ENCODE peak calls at places on chromosomes 4 and X, in ten cellular contexts. One of them, this sample, is unnamed.

GRCh38 chr4:51870441-51871188 is 27.7 kb downstream of the DCUN1D4 start:
- DNase-seq in AG04450: no peak
- DNase-seq in gastrocnemius medialis: no peak
- DNase-seq in astrocyte of the spinal cord: peak; percentile 25
- DNase-seq in fibroblast of lung: peak; percentile 5
- DNase-seq in colonic mucosa: no peak
- DNase-seq in A549: peak; percentile 11
- DNase-seq in CD8-positive, alpha-beta T cell: no peak
- DNase-seq in AG04449: no peak
- DNase-seq in H1: no peak
- DNase-seq in this sample: no peak

GRCh38 chr4:70359115-70359661 is 1.4 kb upstream of the SMR3A start:
- DNase-seq in AG04450: no peak
- DNase-seq in gastrocnemius medialis: no peak
- DNase-seq in astrocyte of the spinal cord: no peak
- DNase-seq in fibroblast of lung: no peak
- DNase-seq in colonic mucosa: no peak
- DNase-seq in A549: no peak
- DNase-seq in CD8-positive, alpha-beta T cell: no peak
- DNase-seq in AG04449: no peak
- DNase-seq in H1: no peak
- DNase-seq in this sample: no peak

GRCh38 chr4:57442834-57443291 is 332.7 kb upstream of the IGFBP7 start:
- DNase-seq in AG04450: no peak
- DNase-seq in gastrocnemius medialis: no peak
- DNase-seq in astrocyte of the spinal cord: peak; percentile 42
- DNase-seq in fibroblast of lung: peak; percentile 33
- DNase-seq in colonic mucosa: peak; percentile 24
- DNase-seq in A549: peak; percentile 35
- DNase-seq in CD8-positive, alpha-beta T cell: no peak
- DNase-seq in AG04449: no peak
- DNase-seq in H1: peak; percentile 39
- DNase-seq in this sample: peak; percentile 53

GRCh38 chr4:55864577-55865223 is 11.3 kb downstream of the EXOC1 start:
- DNase-seq in AG04450: no peak
- DNase-seq in gastrocnemius medialis: no peak
- DNase-seq in astrocyte of the spinal cord: no peak
- DNase-seq in fibroblast of lung: no peak
- DNase-seq in colonic mucosa: no peak
- DNase-seq in A549: no peak
- DNase-seq in CD8-positive, alpha-beta T cell: no peak
- DNase-seq in AG04449: no peak
- DNase-seq in H1: no peak
- DNase-seq in this sample: no peak

GRCh38 chr4:159290321-159291030 is 187.6 kb downstream of the RAPGEF2 start:
- DNase-seq in AG04450: no peak
- DNase-seq in gastrocnemius medialis: no peak
- DNase-seq in astrocyte of the spinal cord: no peak
- DNase-seq in fibroblast of lung: no peak
- DNase-seq in colonic mucosa: no peak
- DNase-seq in A549: no peak
- DNase-seq in CD8-positive, alpha-beta T cell: no peak
- DNase-seq in AG04449: no peak
- DNase-seq in H1: no peak
- DNase-seq in this sample: no peak

GRCh38 chr4:126604273-126604867 is 1028.4 kb upstream of the INTU start:
- DNase-seq in AG04450: peak; percentile 21
- DNase-seq in gastrocnemius medialis: no peak
- DNase-seq in astrocyte of the spinal cord: peak; percentile 65
- DNase-seq in fibroblast of lung: peak; percentile 71
- DNase-seq in colonic mucosa: no peak
- DNase-seq in A549: peak; percentile 30
- DNase-seq in CD8-positive, alpha-beta T cell: no peak
- DNase-seq in AG04449: no peak
- DNase-seq in H1: no peak
- DNase-seq in this sample: peak; percentile 38

GRCh38 chr4:170853422-170854021 is 763.8 kb upstream of the AADAT start:
- DNase-seq in AG04450: no peak
- DNase-seq in gastrocnemius medialis: no peak
- DNase-seq in astrocyte of the spinal cord: peak; percentile 41
- DNase-seq in fibroblast of lung: no peak
- DNase-seq in colonic mucosa: peak; percentile 37
- DNase-seq in A549: peak; percentile 36
- DNase-seq in CD8-positive, alpha-beta T cell: no peak
- DNase-seq in AG04449: no peak
- DNase-seq in H1: peak; percentile 27
- DNase-seq in this sample: peak; percentile 63

GRCh38 chr4:8273450-8273849 is 3.9 kb downstream of the HTRA3 start:
- DNase-seq in AG04450: no peak
- DNase-seq in gastrocnemius medialis: no peak
- DNase-seq in astrocyte of the spinal cord: no peak
- DNase-seq in fibroblast of lung: no peak
- DNase-seq in colonic mucosa: no peak
- DNase-seq in A549: no peak
- DNase-seq in CD8-positive, alpha-beta T cell: no peak
- DNase-seq in AG04449: no peak
- DNase-seq in H1: no peak
- DNase-seq in this sample: no peak

GRCh38 chr4:93710101-93710846 is 118.3 kb upstream of the ATOH1 start:
- DNase-seq in AG04450: no peak
- DNase-seq in gastrocnemius medialis: no peak
- DNase-seq in astrocyte of the spinal cord: no peak
- DNase-seq in fibroblast of lung: peak; percentile 11
- DNase-seq in colonic mucosa: peak; percentile 17
- DNase-seq in A549: peak; percentile 10
- DNase-seq in CD8-positive, alpha-beta T cell: no peak
- DNase-seq in AG04449: no peak
- DNase-seq in H1: no peak
- DNase-seq in this sample: peak; percentile 8

GRCh38 chr4:83535520-83535944 is 376 bp upstream of the GPAT3 start:
- DNase-seq in AG04450: peak; percentile 65
- DNase-seq in gastrocnemius medialis: peak; percentile 82
- DNase-seq in astrocyte of the spinal cord: peak; percentile 77
- DNase-seq in fibroblast of lung: peak; percentile 75
- DNase-seq in colonic mucosa: peak; percentile 82
- DNase-seq in A549: no peak
- DNase-seq in CD8-positive, alpha-beta T cell: peak; percentile 32
- DNase-seq in AG04449: no peak
- DNase-seq in H1: no peak
- DNase-seq in this sample: peak; percentile 56

GRCh38 chr4:2847297-2847871 is 3.7 kb downstream of the ADD1 start:
- DNase-seq in AG04450: no peak
- DNase-seq in gastrocnemius medialis: no peak
- DNase-seq in astrocyte of the spinal cord: no peak
- DNase-seq in fibroblast of lung: no peak
- DNase-seq in colonic mucosa: no peak
- DNase-seq in A549: no peak
- DNase-seq in CD8-positive, alpha-beta T cell: no peak
- DNase-seq in AG04449: no peak
- DNase-seq in H1: no peak
- DNase-seq in this sample: no peak

GRCh38 chr4:123345924-123346300 is 50.7 kb upstream of the SPRY1 start:
- DNase-seq in AG04450: no peak
- DNase-seq in gastrocnemius medialis: no peak
- DNase-seq in astrocyte of the spinal cord: no peak
- DNase-seq in fibroblast of lung: no peak
- DNase-seq in colonic mucosa: no peak
- DNase-seq in A549: no peak
- DNase-seq in CD8-positive, alpha-beta T cell: no peak
- DNase-seq in AG04449: no peak
- DNase-seq in H1: no peak
- DNase-seq in this sample: no peak

GRCh38 chr4:47060561-47060960 is 29.2 kb downstream of the GABRB1 start:
- DNase-seq in AG04450: no peak
- DNase-seq in gastrocnemius medialis: no peak
- DNase-seq in astrocyte of the spinal cord: no peak
- DNase-seq in fibroblast of lung: no peak
- DNase-seq in colonic mucosa: no peak
- DNase-seq in A549: no peak
- DNase-seq in CD8-positive, alpha-beta T cell: no peak
- DNase-seq in AG04449: no peak
- DNase-seq in H1: no peak
- DNase-seq in this sample: no peak
- H3K4me3 ChIP-seq in AG04450: no peak overlapping the region
- H3K4me3 ChIP-seq in gastrocnemius medialis: no peak overlapping the region
- H3K4me3 ChIP-seq in astrocyte of the spinal cord: no peak overlapping the region
- H3K4me3 ChIP-seq in fibroblast of lung: no peak overlapping the region
- H3K4me3 ChIP-seq in colonic mucosa: no peak overlapping the region
- H3K4me3 ChIP-seq in A549: no peak overlapping the region
- H3K4me3 ChIP-seq in CD8-positive, alpha-beta T cell: no peak overlapping the region
- H3K4me3 ChIP-seq in AG04449: no peak overlapping the region
- H3K4me3 ChIP-seq in H1: no peak overlapping the region
- H3K4me3 ChIP-seq in this sample: no peak overlapping the region

DNA sequence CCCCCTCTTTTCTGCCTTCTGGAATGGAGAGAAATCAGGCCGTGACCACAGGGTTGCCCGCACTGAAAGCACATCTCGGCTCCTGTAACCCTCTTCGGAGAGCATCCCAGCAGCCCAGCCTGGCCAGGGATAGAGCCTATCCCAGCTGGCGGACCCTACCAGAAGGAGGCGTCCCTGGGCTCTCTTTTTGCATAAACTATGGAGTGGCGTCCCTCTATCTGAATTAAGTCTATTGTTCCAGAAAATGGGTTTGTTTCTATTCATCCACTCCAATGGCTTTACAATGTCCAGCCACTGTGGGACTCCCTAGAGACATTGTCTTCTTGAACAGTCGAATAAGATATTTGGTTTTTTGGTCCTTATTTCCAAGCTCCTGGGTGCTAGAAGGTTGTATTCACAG is 689 bp upstream of the NHSL2 start:
- DNase-seq in AG04450: no peak
- DNase-seq in gastrocnemius medialis: no peak
- DNase-seq in astrocyte of the spinal cord: no peak
- DNase-seq in fibroblast of lung: no peak
- DNase-seq in colonic mucosa: no peak
- DNase-seq in A549: peak; percentile 31
- DNase-seq in CD8-positive, alpha-beta T cell: no peak
- DNase-seq in AG04449: no peak
- DNase-seq in H1: no peak
- DNase-seq in this sample: no peak
- TF ChIP-seq CTCF in AG04450: peak; percentile 19
- TF ChIP-seq CTCF in gastrocnemius medialis: no peak
- TF ChIP-seq CTCF in astrocyte of the spinal cord: peak; percentile 44
- TF ChIP-seq CTCF in fibroblast of lung: peak; percentile 13
- TF ChIP-seq CTCF in colonic mucosa: no peak
- TF ChIP-seq CTCF in A549: peak; percentile 33
- TF ChIP-seq CTCF in CD8-positive, alpha-beta T cell: no peak
- TF ChIP-seq CTCF in AG04449: peak; percentile 21
- TF ChIP-seq CTCF in H1: peak; percentile 48
- TF ChIP-seq CTCF in this sample: no peak

GRCh38 chr4:109729563-109730293 is at the start of gene PLA2G12A:
- DNase-seq in AG04450: no peak
- DNase-seq in gastrocnemius medialis: peak; percentile 61
- DNase-seq in astrocyte of the spinal cord: peak; percentile 45
- DNase-seq in fibroblast of lung: peak; percentile 55
- DNase-seq in colonic mucosa: peak; percentile 84
- DNase-seq in A549: peak; percentile 56
- DNase-seq in CD8-positive, alpha-beta T cell: peak; percentile 81
- DNase-seq in AG04449: no peak
- DNase-seq in H1: peak; percentile 72
- DNase-seq in this sample: peak; percentile 70

GRCh38 chr4:109730294-109731051 is 603 bp upstream of the PLA2G12A start:
- DNase-seq in AG04450: peak; percentile 2
- DNase-seq in gastrocnemius medialis: peak; percentile 49
- DNase-seq in astrocyte of the spinal cord: peak; percentile 67
- DNase-seq in fibroblast of lung: peak; percentile 58
- DNase-seq in colonic mucosa: peak; percentile 70
- DNase-seq in A549: peak; percentile 56
- DNase-seq in CD8-positive, alpha-beta T cell: no peak
- DNase-seq in AG04449: no peak
- DNase-seq in H1: peak; percentile 17
- DNase-seq in this sample: no peak

GRCh38 chr4:109723110-109723509 is 6.8 kb downstream of the PLA2G12A start:
- DNase-seq in AG04450: no peak
- DNase-seq in gastrocnemius medialis: no peak
- DNase-seq in astrocyte of the spinal cord: no peak
- DNase-seq in fibroblast of lung: no peak
- DNase-seq in colonic mucosa: no peak
- DNase-seq in A549: no peak
- DNase-seq in CD8-positive, alpha-beta T cell: no peak
- DNase-seq in AG04449: no peak
- DNase-seq in H1: no peak
- DNase-seq in this sample: no peak

GRCh38 chr4:109729155-109729562 is 711 bp downstream of the PLA2G12A start:
- DNase-seq in AG04450: no peak
- DNase-seq in gastrocnemius medialis: no peak
- DNase-seq in astrocyte of the spinal cord: peak; percentile 22
- DNase-seq in fibroblast of lung: peak; percentile 34
- DNase-seq in colonic mucosa: no peak
- DNase-seq in A549: peak; percentile 2
- DNase-seq in CD8-positive, alpha-beta T cell: no peak
- DNase-seq in AG04449: no peak
- DNase-seq in H1: no peak
- DNase-seq in this sample: peak; percentile 43

GRCh38 chr4:109728385-109728784 is 1.5 kb downstream of the PLA2G12A start:
- DNase-seq in AG04450: no peak
- DNase-seq in gastrocnemius medialis: no peak
- DNase-seq in astrocyte of the spinal cord: no peak
- DNase-seq in fibroblast of lung: no peak
- DNase-seq in colonic mucosa: no peak
- DNase-seq in A549: no peak
- DNase-seq in CD8-positive, alpha-beta T cell: no peak
- DNase-seq in AG04449: no peak
- DNase-seq in H1: no peak
- DNase-seq in this sample: no peak
- H3K4me3 ChIP-seq in AG04450: peak overlapping the region; percentile 35
- H3K4me3 ChIP-seq in gastrocnemius medialis: peak overlapping the region; percentile 86
- H3K4me3 ChIP-seq in astrocyte of the spinal cord: no peak overlapping the region
- H3K4me3 ChIP-seq in fibroblast of lung: peak overlapping the region; percentile 89
- H3K4me3 ChIP-seq in colonic mucosa: peak overlapping the region; percentile 66
- H3K4me3 ChIP-seq in A549: no peak overlapping the region
- H3K4me3 ChIP-seq in CD8-positive, alpha-beta T cell: no peak overlapping the region
- H3K4me3 ChIP-seq in AG04449: peak overlapping the region; percentile 89
- H3K4me3 ChIP-seq in H1: peak overlapping the region; percentile 89
- H3K4me3 ChIP-seq in this sample: peak overlapping the region; percentile 86

DNA sequence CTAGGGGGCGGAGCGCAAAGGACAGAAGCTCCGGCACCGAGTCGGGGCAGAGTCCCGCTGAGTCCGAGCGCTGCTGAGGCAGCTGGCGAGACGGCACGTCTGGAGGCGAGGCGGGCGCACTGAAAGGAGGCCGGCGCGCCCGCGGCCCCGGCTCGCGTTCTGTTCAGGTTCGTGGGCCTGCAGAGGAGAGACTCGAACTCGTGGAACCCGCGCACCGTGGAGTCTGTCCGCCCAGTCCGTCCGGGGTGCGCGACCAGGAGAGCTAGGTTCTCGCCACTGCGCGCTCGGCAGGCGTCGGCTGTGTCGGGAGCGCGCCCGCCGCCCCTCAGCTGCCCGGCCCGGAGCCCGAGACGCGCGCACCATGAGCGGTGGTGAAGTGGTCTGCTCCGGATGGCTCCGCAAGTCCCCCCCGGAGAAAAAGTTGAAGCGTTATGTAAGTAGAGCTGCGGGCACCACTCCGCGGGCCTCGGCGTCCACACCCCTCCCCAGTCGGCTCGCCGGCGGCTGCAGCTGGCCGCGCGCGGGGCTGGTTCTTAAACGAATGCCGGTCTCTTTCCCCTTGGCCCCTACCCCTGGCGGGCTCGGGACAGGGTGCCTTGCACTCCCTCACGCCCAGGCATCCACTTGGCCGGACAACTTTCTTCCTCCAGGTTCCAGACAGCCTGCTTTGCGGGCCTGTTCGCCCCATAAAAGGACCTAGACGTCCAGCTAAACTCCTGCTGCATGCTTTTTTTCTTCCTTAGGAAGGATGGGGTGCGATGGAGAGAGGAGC is at the start of gene GAB1:
- DNase-seq in AG04450: no peak
- DNase-seq in gastrocnemius medialis: peak; percentile 77
- DNase-seq in astrocyte of the spinal cord: peak; percentile 75
- DNase-seq in fibroblast of lung: peak; percentile 85
- DNase-seq in colonic mucosa: peak; percentile 82
- DNase-seq in A549: peak; percentile 82
- DNase-seq in CD8-positive, alpha-beta T cell: peak; percentile 5
- DNase-seq in AG04449: no peak
- DNase-seq in H1: no peak
- DNase-seq in this sample: peak; percentile 12
- TF ChIP-seq CTCF in AG04450: no peak
- TF ChIP-seq CTCF in gastrocnemius medialis: peak; percentile 42
- TF ChIP-seq CTCF in astrocyte of the spinal cord: peak; percentile 12
- TF ChIP-seq CTCF in fibroblast of lung: peak; percentile 19
- TF ChIP-seq CTCF in colonic mucosa: peak; percentile 14
- TF ChIP-seq CTCF in A549: no peak
- TF ChIP-seq CTCF in CD8-positive, alpha-beta T cell: no peak
- TF ChIP-seq CTCF in AG04449: peak; percentile 19
- TF ChIP-seq CTCF in H1: no peak
- TF ChIP-seq CTCF in this sample: no peak